ENCODE peak calls at places on chromosomes 16 and 17, in four cellular contexts. J, B, I and L are unnamed samples.

GRCh38 chr17:71171270-71171669 is 949.5 kb upstream of the SOX9 start:
- DNase-seq in J (no peak), B (no peak), I (no peak), L (no peak)

GRCh38 chr17:67779098-67779672 is 46.1 kb upstream of the BPTF start:
- DNase-seq in J (peak; percentile 26), B (peak; percentile 57), I (peak; percentile 42), L (no peak)

GRCh38 chr17:42459256-42459982 is 741 bp downstream of the ATP6V0A1 start:
- DNase-seq in J (peak; percentile 9), B (peak; percentile 19), I (peak; percentile 46), L (peak; percentile 58)

GRCh38 chr17:81453049-81453448 is 57.8 kb downstream of the BAHCC1 start:
- DNase-seq in J (no peak), B (no peak), I (no peak), L (no peak)

GRCh38 chr17:1714980-1715802 is 5.0 kb upstream of the TLCD2 start:
- DNase-seq in J (peak; percentile 83), B (no peak), I (peak; percentile 94), L (peak; percentile 92)

GRCh38 chr17:13395346-13395745 is 206.4 kb downstream of the HS3ST3A1 start:
- DNase-seq in J (no peak), B (no peak), I (no peak), L (no peak)

GRCh38 chr17:38416840-38417209 is 11.4 kb upstream of the ARHGAP23 start:
- DNase-seq in J (no peak), B (no peak), I (no peak), L (no peak)

GRCh38 chr17:17784599-17785264 is 52.1 kb downstream of the SREBF1 start:
- DNase-seq in J (no peak), B (no peak), I (no peak), L (no peak)

GRCh38 chr17:77189148-77189547 is 48.4 kb downstream of the SEC14L1 start:
- DNase-seq in J (no peak), B (no peak), I (no peak), L (no peak)

GRCh38 chr16:70750893-70751467 is 50.0 kb downstream of the VAC14 start:
- DNase-seq in J (peak; percentile 92), B (no peak), I (peak; percentile 76), L (peak; percentile 90)

GRCh38 chr16:47779201-47780016 is 318.3 kb downstream of the PHKB start:
- DNase-seq in J (no peak), B (peak; percentile 15), I (no peak), L (no peak)

GRCh38 chr17:57257911-57258885 is 1.9 kb downstream of the MSI2 start:
- DNase-seq in J (no peak), B (no peak), I (no peak), L (no peak)

GRCh38 chr16:11472410-11472809 is 114.3 kb downstream of the LITAF start:
- DNase-seq in J (no peak), B (no peak), I (no peak), L (no peak)

GRCh38 chr17:48162946-48163506 is 55.5 kb downstream of the SNX11 start:
- DNase-seq in J (no peak), B (no peak), I (no peak), L (no peak)

GRCh38 chr17:57486978-57487377 is 230.7 kb downstream of the MSI2 start:
- DNase-seq in J (no peak), B (no peak), I (no peak), L (no peak)

GRCh38 chr16:14101415-14101814 is 30.3 kb downstream of the MRTFB start:
- DNase-seq in J (no peak), B (no peak), I (no peak), L (no peak)

GRCh38 chr17:72651988-72652387 is 440.5 kb downstream of the SLC39A11 start:
- DNase-seq in J (no peak), B (no peak), I (no peak), L (no peak)

GRCh38 chr17:164536-165235 is 16.8 kb downstream of the DOC2B start:
- DNase-seq in J (peak; percentile 75), B (no peak), I (peak; percentile 37), L (no peak)

GRCh38 chr17:58046230-58047094 is 36.8 kb upstream of the DYNLL2 start:
- DNase-seq in J (peak; percentile 38), B (no peak), I (peak; percentile 22), L (no peak)